ENCODE peak calls at places on chromosomes 7 and 10, in ten cellular contexts. Q is GM12892, W is endothelial cell of umbilical vein, D is choroid plexus epithelial cell, J is A549, S is PC-9, T is NCI-H69, Z is left ventricle myocardium inferior, O is astrocyte of the spinal cord, C is psoas muscle. B is an unnamed sample.

GRCh38 chr10:73873843-73874215 is 526 bp downstream of the CAMK2G start:
- DNase-seq in Q (peak; percentile 46), W (no peak), D (no peak), J (no peak), S (no peak), T (peak; percentile 17), Z (no peak), O (no peak), C (peak; percentile 62), B (no peak)

GRCh38 chr7:99024066-99024465 is 119.8 kb downstream of the SMURF1 start:
- DNase-seq in Q (no peak), W (no peak), D (no peak), J (no peak), S (no peak), T (no peak), Z (no peak), O (peak; percentile 12), C (no peak), B (no peak)

GRCh38 chr7:92904292-92905131 is 68.1 kb upstream of the CDK6 start:
- DNase-seq in Q (peak; percentile 31), W (peak; percentile 56), D (peak; percentile 96), J (no peak), S (peak; percentile 93), T (peak; percentile 16), Z (no peak), O (peak; percentile 96), C (peak; percentile 24), B (peak; percentile 77)

GRCh38 chr7:2247141-2247985 is 5.3 kb downstream of the NUDT1 start:
- DNase-seq in Q (no peak), W (peak; percentile 24), D (peak; percentile 36), J (peak; percentile 66), S (no peak), T (peak; percentile 32), Z (no peak), O (no peak), C (no peak), B (peak; percentile 61)

GRCh38 chr7:5528071-5528814 is 104.6 kb upstream of the TNRC18 start:
- DNase-seq in Q (no peak), W (peak; percentile 30), D (peak; percentile 53), J (no peak), S (peak; percentile 34), T (peak; percentile 24), Z (peak; percentile 46), O (peak; percentile 43), C (peak; percentile 78), B (no peak)

GRCh38 chr10:2122431-2123124 is 385.3 kb upstream of the ADARB2 start:
- DNase-seq in Q (no peak), W (no peak), D (no peak), J (no peak), S (no peak), T (no peak), Z (no peak), O (peak; percentile 28), C (no peak), B (no peak)

GRCh38 chr7:101470668-101471067 is 108.0 kb downstream of the COL26A1 start:
- DNase-seq in Q (no peak), W (no peak), D (no peak), J (no peak), S (no peak), T (no peak), Z (no peak), O (no peak), C (no peak), B (no peak)

GRCh38 chr7:13990984-13991790 is 1.7 kb upstream of the ETV1 start:
- DNase-seq in Q (no peak), W (peak; percentile 98), D (peak; percentile 99), J (peak; percentile 87), S (peak; percentile 94), T (peak; percentile 100), Z (peak; percentile 97), O (peak; percentile 99), C (peak; percentile 96), B (peak; percentile 92)

GRCh38 chr10:84078771-84079170 is 60.5 kb upstream of the GHITM start:
- DNase-seq in Q (no peak), W (no peak), D (no peak), J (no peak), S (no peak), T (no peak), Z (no peak), O (no peak), C (no peak), B (no peak)

GRCh38 chr7:134701272-134701671 is 54.6 kb downstream of the BPGM start:
- DNase-seq in Q (no peak), W (peak; percentile 55), D (peak; percentile 79), J (peak; percentile 58), S (no peak), T (peak; percentile 34), Z (no peak), O (no peak), C (no peak), B (no peak)

GRCh38 chr10:30052062-30052461 is 7.3 kb downstream of the JCAD start:
- DNase-seq in Q (no peak), W (no peak), D (peak; percentile 33), J (peak; percentile 39), S (no peak), T (no peak), Z (no peak), O (no peak), C (no peak), B (no peak)

GRCh38 chr7:1432411-1433082 is 26.7 kb downstream of the MICALL2 start:
- DNase-seq in Q (peak; percentile 78), W (peak; percentile 51), D (peak; percentile 67), J (peak; percentile 66), S (no peak), T (peak; percentile 78), Z (peak; percentile 69), O (peak; percentile 30), C (peak; percentile 85), B (peak; percentile 84)

GRCh38 chr7:123259759-123260158 is 60.0 kb upstream of the SLC13A1 start:
- DNase-seq in Q (no peak), W (no peak), D (no peak), J (no peak), S (no peak), T (peak; percentile 44), Z (no peak), O (no peak), C (no peak), B (no peak)

GRCh38 chr7:124649397-124650029 is 116.1 kb downstream of the GPR37 start:
- DNase-seq in Q (no peak), W (no peak), D (no peak), J (no peak), S (no peak), T (no peak), Z (no peak), O (no peak), C (no peak), B (no peak)

B was measured in AG08396.